ENCODE peak calls at places on chromosomes 6 and 20, in five cellular contexts. M is occipital lobe, C is aorta, N is cardiac muscle cell, Z is GM13977. B is an unnamed sample.

GRCh38 chr20:15702161-15702560 is 871.1 kb downstream of the KIF16B start:
- DNase-seq in N (no peak), Z (no peak), C (no peak), M (no peak), B (no peak)

GRCh38 chr6:165766457-165766856 is 103.4 kb upstream of the PDE10A start:
- DNase-seq in C (no peak), M (no peak), Z (no peak), N (no peak), B (no peak)

GRCh38 chr6:71260205-71260604 is 28.4 kb upstream of the OGFRL1 start:
- DNase-seq in Z (no peak), N (no peak), M (no peak), C (no peak), B (no peak)

GRCh38 chr6:92496527-92496926 is 922.8 kb downstream of the EPHA7 start:
- DNase-seq in Z (no peak), M (no peak), C (no peak), N (no peak), B (no peak)

GRCh38 chr20:23408957-23409356 is 12.3 kb downstream of the NAPB start:
- DNase-seq in C (no peak), M (no peak), N (no peak), Z (no peak), B (no peak)

GRCh38 chr6:126252154-126252553 is 87.8 kb upstream of the CENPW start:
- DNase-seq in N (no peak), M (no peak), Z (no peak), C (no peak), B (no peak)

GRCh38 chr6:21100959-21101358 is 492.6 kb upstream of the SOX4 start:
- DNase-seq in M (no peak), C (no peak), Z (no peak), N (no peak), B (no peak)

GRCh38 chr20:63112491-63113219 is 103.3 kb downstream of the YTHDF1 start:
- DNase-seq in N (no peak), M (no peak), C (no peak), Z (no peak), B (no peak)

GRCh38 chr6:152529364-152529763 is 107.8 kb downstream of the SYNE1 start:
- DNase-seq in Z (no peak), N (no peak), M (no peak), C (no peak), B (no peak)

GRCh38 chr6:3609388-3609787 is 142.1 kb downstream of the PXDC1 start:
- DNase-seq in Z (no peak), C (no peak), N (no peak), M (no peak), B (no peak)

GRCh38 chr6:7262037-7262461 is 51.0 kb downstream of the SSR1 start:
- DNase-seq in M (no peak), Z (no peak), N (no peak), C (peak), B (no peak)

GRCh38 chr6:158642805-158643489 is 1.6 kb downstream of the DYNLT1 start:
- DNase-seq in N (no peak), C (no peak), M (no peak), Z (no peak), B (no peak)

GRCh38 chr6:26268659-26269402 is 96.2 kb upstream of the BTN3A2 start:
- DNase-seq in C (no peak), Z (no peak), M (no peak), N (no peak), B (no peak)

GRCh38 chr6:137145421-137145820 is 28.0 kb downstream of the IL22RA2 start:
- DNase-seq in M (no peak), Z (no peak), N (no peak), C (no peak), B (no peak)

GRCh38 chr20:49045440-49046086 is 549 bp upstream of the CSE1L start:
- DNase-seq in M (no peak), C (peak), N (peak), Z (no peak), B (peak)

GRCh38 chr6:133945158-133945557 is 7.9 kb upstream of the TBPL1 start:
- DNase-seq in Z (no peak), M (no peak), N (no peak), C (no peak), B (no peak)

GRCh38 chr6:168785720-168786511 is 344.9 kb downstream of the SMOC2 start:
- DNase-seq in N (no peak), M (no peak), Z (no peak), C (no peak), B (no peak)

GRCh38 chr6:111087871-111088667 is 766 bp downstream of the SLC16A10 start:
- DNase-seq in N (peak), C (peak), Z (peak), M (no peak), B (peak)

GRCh38 chr20:855466-856360 is 22.2 kb downstream of the FAM110A start:
- DNase-seq in C (no peak), N (no peak), Z (no peak), M (no peak), B (no peak)

GRCh38 chr6:154792761-154793160 is 59.5 kb downstream of the SCAF8 start:
- DNase-seq in C (no peak), M (no peak), N (no peak), Z (no peak), B (no peak)

GRCh38 chr6:144286503-144287393 is 1.6 kb downstream of the UTRN start:
- DNase-seq in C (peak), Z (peak), M (no peak), N (peak), B (no peak)

GRCh38 chr6:159249150-159249549 is 80.0 kb downstream of the FNDC1 start:
- DNase-seq in N (no peak), M (no peak), C (no peak), Z (no peak), B (no peak)

GRCh38 chr6:169954977-169955376 is 203.6 kb downstream of the ERMARD start:
- DNase-seq in N (no peak), M (no peak), C (no peak), Z (no peak), B (no peak)

GRCh38 chr20:22700387-22700786 is 116.0 kb upstream of the FOXA2 start:
- DNase-seq in Z (no peak), C (peak), N (no peak), M (no peak), B (no peak)

GRCh38 chr6:105611606-105612005 is 208.7 kb upstream of the PREP start:
- DNase-seq in N (no peak), C (no peak), M (no peak), Z (no peak), B (no peak)

GRCh38 chr20:34514897-34515483 is 1.2 kb upstream of the DYNLRB1 start:
- DNase-seq in N (no peak), Z (no peak), M (no peak), C (no peak), B (no peak)

GRCh38 chr6:3341467-3341866 is 82.7 kb downstream of the PSMG4 start:
- DNase-seq in Z (no peak), N (peak), C (no peak), M (peak), B (no peak)

GRCh38 chr6:164628302-164628931 is 681.0 kb downstream of the C6orf118 start:
- DNase-seq in Z (no peak), C (no peak), N (no peak), M (no peak), B (no peak)

GRCh38 chr6:152461556-152461955 is 175.6 kb downstream of the SYNE1 start:
- DNase-seq in N (no peak), M (no peak), C (no peak), Z (no peak), B (no peak)

GRCh38 chr20:44215125-44215524 is 4.6 kb upstream of the OSER1 start:
- DNase-seq in Z (peak), C (peak), M (peak), N (peak), B (peak)

GRCh38 chr6:3776881-3777507 is 25.5 kb upstream of the PXDC1 start:
- DNase-seq in M (no peak), Z (no peak), N (peak), C (no peak), B (no peak)